ENCODE peak calls at places on chromosomes 2 and 18, in ten cellular contexts. One of them, this sample, is unnamed.

GRCh38 chr18:40109251-40110049 is 1845.6 kb upstream of the PIK3C3 start:
- DNase-seq in CD8-positive, alpha-beta memory T cell: no peak
- DNase-seq in GM23248: no peak
- DNase-seq in right atrium auricular region: no peak
- DNase-seq in spleen: no peak
- DNase-seq in PC-3: no peak
- DNase-seq in heart left ventricle: no peak
- DNase-seq in effector memory CD4-positive, alpha-beta T cell: no peak
- DNase-seq in IMR-90: no peak
- DNase-seq in colonic mucosa: no peak
- DNase-seq in this sample: no peak

GRCh38 chr2:8312861-8313768 is 368.7 kb upstream of the ID2 start:
- DNase-seq in CD8-positive, alpha-beta memory T cell: no peak
- DNase-seq in GM23248: peak; percentile 42
- DNase-seq in right atrium auricular region: no peak
- DNase-seq in spleen: no peak
- DNase-seq in PC-3: peak; percentile 74
- DNase-seq in heart left ventricle: no peak
- DNase-seq in effector memory CD4-positive, alpha-beta T cell: no peak
- DNase-seq in IMR-90: peak; percentile 11
- DNase-seq in colonic mucosa: peak; percentile 49
- DNase-seq in this sample: no peak

GRCh38 chr2:97701851-97702465 is 11.4 kb upstream of the ZAP70 start:
- DNase-seq in CD8-positive, alpha-beta memory T cell: no peak
- DNase-seq in GM23248: no peak
- DNase-seq in right atrium auricular region: peak; percentile 32
- DNase-seq in spleen: no peak
- DNase-seq in PC-3: no peak
- DNase-seq in heart left ventricle: no peak
- DNase-seq in effector memory CD4-positive, alpha-beta T cell: no peak
- DNase-seq in IMR-90: no peak
- DNase-seq in colonic mucosa: no peak
- DNase-seq in this sample: no peak

GRCh38 chr2:10668402-10669012 is 21.3 kb downstream of the NOL10 start:
- DNase-seq in CD8-positive, alpha-beta memory T cell: peak; percentile 47
- DNase-seq in GM23248: peak; percentile 67
- DNase-seq in right atrium auricular region: no peak
- DNase-seq in spleen: no peak
- DNase-seq in PC-3: peak; percentile 87
- DNase-seq in heart left ventricle: no peak
- DNase-seq in effector memory CD4-positive, alpha-beta T cell: no peak
- DNase-seq in IMR-90: peak; percentile 69
- DNase-seq in colonic mucosa: peak; percentile 49
- DNase-seq in this sample: peak; percentile 58

GRCh38 chr2:27798948-27799645 is 27.6 kb downstream of the MRPL33 start:
- DNase-seq in CD8-positive, alpha-beta memory T cell: no peak
- DNase-seq in GM23248: peak; percentile 100
- DNase-seq in right atrium auricular region: peak; percentile 93
- DNase-seq in spleen: no peak
- DNase-seq in PC-3: peak; percentile 99
- DNase-seq in heart left ventricle: peak; percentile 38
- DNase-seq in effector memory CD4-positive, alpha-beta T cell: no peak
- DNase-seq in IMR-90: peak; percentile 100
- DNase-seq in colonic mucosa: no peak
- DNase-seq in this sample: no peak

GRCh38 chr18:79912994-79913831 is 38.2 kb downstream of the SLC66A2 start:
- DNase-seq in CD8-positive, alpha-beta memory T cell: no peak
- DNase-seq in GM23248: no peak
- DNase-seq in right atrium auricular region: peak; percentile 52
- DNase-seq in spleen: peak; percentile 65
- DNase-seq in PC-3: no peak
- DNase-seq in heart left ventricle: no peak
- DNase-seq in effector memory CD4-positive, alpha-beta T cell: no peak
- DNase-seq in IMR-90: no peak
- DNase-seq in colonic mucosa: no peak
- DNase-seq in this sample: no peak

GRCh38 chr18:3649559-3650426 is 199.8 kb downstream of the TGIF1 start:
- DNase-seq in CD8-positive, alpha-beta memory T cell: no peak
- DNase-seq in GM23248: peak; percentile 73
- DNase-seq in right atrium auricular region: peak; percentile 79
- DNase-seq in spleen: no peak
- DNase-seq in PC-3: peak; percentile 67
- DNase-seq in heart left ventricle: no peak
- DNase-seq in effector memory CD4-positive, alpha-beta T cell: no peak
- DNase-seq in IMR-90: peak; percentile 83
- DNase-seq in colonic mucosa: no peak
- DNase-seq in this sample: no peak

GRCh38 chr2:26590439-26590838 is 50.7 kb downstream of the CIB4 start:
- DNase-seq in CD8-positive, alpha-beta memory T cell: no peak
- DNase-seq in GM23248: no peak
- DNase-seq in right atrium auricular region: no peak
- DNase-seq in spleen: peak; percentile 15
- DNase-seq in PC-3: no peak
- DNase-seq in heart left ventricle: no peak
- DNase-seq in effector memory CD4-positive, alpha-beta T cell: no peak
- DNase-seq in IMR-90: no peak
- DNase-seq in colonic mucosa: no peak
- DNase-seq in this sample: no peak

GRCh38 chr2:101140978-101141655 is 10.1 kb downstream of the TBC1D8 start:
- DNase-seq in CD8-positive, alpha-beta memory T cell: no peak
- DNase-seq in GM23248: no peak
- DNase-seq in right atrium auricular region: no peak
- DNase-seq in spleen: no peak
- DNase-seq in PC-3: peak; percentile 70
- DNase-seq in heart left ventricle: no peak
- DNase-seq in effector memory CD4-positive, alpha-beta T cell: no peak
- DNase-seq in IMR-90: peak; percentile 9
- DNase-seq in colonic mucosa: no peak
- DNase-seq in this sample: no peak

GRCh38 chr2:231347081-231347480 is 48.4 kb upstream of the B3GNT7 start:
- DNase-seq in CD8-positive, alpha-beta memory T cell: no peak
- DNase-seq in GM23248: no peak
- DNase-seq in right atrium auricular region: no peak
- DNase-seq in spleen: no peak
- DNase-seq in PC-3: no peak
- DNase-seq in heart left ventricle: no peak
- DNase-seq in effector memory CD4-positive, alpha-beta T cell: no peak
- DNase-seq in IMR-90: no peak
- DNase-seq in colonic mucosa: no peak
- DNase-seq in this sample: no peak

GRCh38 chr2:184644685-184645084 is 46.4 kb downstream of the ZNF804A start:
- DNase-seq in CD8-positive, alpha-beta memory T cell: no peak
- DNase-seq in GM23248: peak; percentile 34
- DNase-seq in right atrium auricular region: no peak
- DNase-seq in spleen: no peak
- DNase-seq in PC-3: peak; percentile 29
- DNase-seq in heart left ventricle: no peak
- DNase-seq in effector memory CD4-positive, alpha-beta T cell: no peak
- DNase-seq in IMR-90: peak; percentile 32
- DNase-seq in colonic mucosa: no peak
- DNase-seq in this sample: no peak

GRCh38 chr2:236535024-236535423 is 34.6 kb upstream of the ACKR3 start:
- DNase-seq in CD8-positive, alpha-beta memory T cell: no peak
- DNase-seq in GM23248: peak; percentile 38
- DNase-seq in right atrium auricular region: no peak
- DNase-seq in spleen: no peak
- DNase-seq in PC-3: peak; percentile 56
- DNase-seq in heart left ventricle: no peak
- DNase-seq in effector memory CD4-positive, alpha-beta T cell: no peak
- DNase-seq in IMR-90: peak; percentile 8
- DNase-seq in colonic mucosa: no peak
- DNase-seq in this sample: no peak

GRCh38 chr2:230614040-230614439 is 98.6 kb upstream of the CAB39 start:
- DNase-seq in CD8-positive, alpha-beta memory T cell: no peak
- DNase-seq in GM23248: no peak
- DNase-seq in right atrium auricular region: no peak
- DNase-seq in spleen: no peak
- DNase-seq in PC-3: peak; percentile 8
- DNase-seq in heart left ventricle: no peak
- DNase-seq in effector memory CD4-positive, alpha-beta T cell: no peak
- DNase-seq in IMR-90: no peak
- DNase-seq in colonic mucosa: no peak
- DNase-seq in this sample: no peak

GRCh38 chr2:218960196-218961165 is 1.0 kb downstream of the CDK5R2 start:
- DNase-seq in CD8-positive, alpha-beta memory T cell: no peak
- DNase-seq in GM23248: no peak
- DNase-seq in right atrium auricular region: no peak
- DNase-seq in spleen: no peak
- DNase-seq in PC-3: no peak
- DNase-seq in heart left ventricle: no peak
- DNase-seq in effector memory CD4-positive, alpha-beta T cell: no peak
- DNase-seq in IMR-90: no peak
- DNase-seq in colonic mucosa: no peak
- DNase-seq in this sample: no peak

GRCh38 chr2:175275499-175275898 is 94.0 kb upstream of the ATP5MC3 start:
- DNase-seq in CD8-positive, alpha-beta memory T cell: no peak
- DNase-seq in GM23248: no peak
- DNase-seq in right atrium auricular region: no peak
- DNase-seq in spleen: no peak
- DNase-seq in PC-3: no peak
- DNase-seq in heart left ventricle: no peak
- DNase-seq in effector memory CD4-positive, alpha-beta T cell: no peak
- DNase-seq in IMR-90: no peak
- DNase-seq in colonic mucosa: no peak
- DNase-seq in this sample: no peak
- H3K27me3 ChIP-seq in CD8-positive, alpha-beta memory T cell: no peaks in the 10 kb centered on the region
- H3K27me3 ChIP-seq in GM23248: peaks cover 26% of the 10 kb centered on the region
- H3K27me3 ChIP-seq in right atrium auricular region: no peaks in the 10 kb centered on the region
- H3K27me3 ChIP-seq in spleen: no peaks in the 10 kb centered on the region
- H3K27me3 ChIP-seq in PC-3: peaks cover 70% of the 10 kb centered on the region
- H3K27me3 ChIP-seq in heart left ventricle: peaks cover 3% of the 10 kb centered on the region
- H3K27me3 ChIP-seq in effector memory CD4-positive, alpha-beta T cell: no peaks in the 10 kb centered on the region
- H3K27me3 ChIP-seq in IMR-90: peaks cover 2% of the 10 kb centered on the region
- H3K27me3 ChIP-seq in colonic mucosa: no peaks in the 10 kb centered on the region
- H3K27me3 ChIP-seq in this sample: no peaks in the 10 kb centered on the region

DNA sequence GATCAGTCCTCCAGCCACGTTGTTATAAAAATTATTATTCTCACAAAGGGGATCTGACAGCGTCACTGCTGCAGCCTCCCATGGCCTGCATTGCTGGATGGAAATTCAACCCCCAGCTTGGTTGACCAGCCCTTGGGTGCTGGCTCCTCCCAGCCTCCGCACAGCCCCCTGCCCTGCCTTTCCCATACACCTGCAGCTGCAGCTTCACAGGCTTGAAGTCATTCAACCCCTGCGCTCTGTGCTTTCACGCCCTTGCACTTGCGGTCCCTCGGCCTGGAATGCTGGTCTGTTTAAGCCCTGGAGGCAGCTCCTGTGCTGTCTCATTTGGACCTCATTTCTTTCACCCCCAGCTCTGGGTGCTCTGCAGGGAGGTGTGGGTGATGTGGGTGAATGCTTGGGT is 861 bp upstream of the CD8A start:
- DNase-seq in CD8-positive, alpha-beta memory T cell: no peak
- DNase-seq in GM23248: no peak
- DNase-seq in right atrium auricular region: no peak
- DNase-seq in spleen: peak; percentile 77
- DNase-seq in PC-3: no peak
- DNase-seq in heart left ventricle: no peak
- DNase-seq in effector memory CD4-positive, alpha-beta T cell: no peak
- DNase-seq in IMR-90: no peak
- DNase-seq in colonic mucosa: no peak
- DNase-seq in this sample: no peak
- H3K27me3 ChIP-seq in CD8-positive, alpha-beta memory T cell: peaks cover 3% of the 10 kb centered on the region
- H3K27me3 ChIP-seq in GM23248: peaks cover 67% of the 10 kb centered on the region
- H3K27me3 ChIP-seq in right atrium auricular region: peaks cover 3% of the 10 kb centered on the region
- H3K27me3 ChIP-seq in spleen: peaks cover 44% of the 10 kb centered on the region
- H3K27me3 ChIP-seq in PC-3: peaks cover 18% of the 10 kb centered on the region
- H3K27me3 ChIP-seq in heart left ventricle: peaks cover 53% of the 10 kb centered on the region
- H3K27me3 ChIP-seq in effector memory CD4-positive, alpha-beta T cell: peaks cover 32% of the 10 kb centered on the region
- H3K27me3 ChIP-seq in IMR-90: peaks cover 76% of the 10 kb centered on the region
- H3K27me3 ChIP-seq in colonic mucosa: peaks cover 50% of the 10 kb centered on the region
- H3K27me3 ChIP-seq in this sample: peaks cover 24% of the 10 kb centered on the region

DNA sequence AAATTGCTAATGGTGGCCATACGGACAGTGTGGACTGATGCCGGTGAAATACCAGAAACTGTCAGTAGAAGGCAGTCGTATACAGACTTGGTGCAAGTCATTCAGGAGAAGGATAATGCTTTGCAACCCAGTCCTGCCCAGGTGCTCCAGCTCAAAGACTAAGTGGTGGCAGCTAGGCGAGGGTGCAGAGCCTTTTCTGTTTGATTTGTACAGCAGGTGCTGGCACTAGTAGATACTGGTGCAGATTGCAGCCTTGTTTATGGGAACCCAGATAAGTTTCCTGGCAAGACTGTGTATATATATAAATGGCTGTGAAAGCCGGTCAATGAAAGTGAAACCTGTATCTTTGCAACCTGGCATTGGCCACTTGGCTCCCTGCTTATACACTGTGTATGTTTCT is 208.3 kb upstream of the SYT4 start:
- DNase-seq in CD8-positive, alpha-beta memory T cell: no peak
- DNase-seq in GM23248: peak; percentile 1
- DNase-seq in right atrium auricular region: no peak
- DNase-seq in spleen: no peak
- DNase-seq in PC-3: no peak
- DNase-seq in heart left ventricle: no peak
- DNase-seq in effector memory CD4-positive, alpha-beta T cell: no peak
- DNase-seq in IMR-90: no peak
- DNase-seq in colonic mucosa: no peak
- DNase-seq in this sample: no peak
- H3K27me3 ChIP-seq in CD8-positive, alpha-beta memory T cell: no peaks in the 10 kb centered on the region
- H3K27me3 ChIP-seq in GM23248: no peaks in the 10 kb centered on the region
- H3K27me3 ChIP-seq in right atrium auricular region: no peaks in the 10 kb centered on the region
- H3K27me3 ChIP-seq in spleen: no peaks in the 10 kb centered on the region
- H3K27me3 ChIP-seq in PC-3: no peaks in the 10 kb centered on the region
- H3K27me3 ChIP-seq in heart left ventricle: no peaks in the 10 kb centered on the region
- H3K27me3 ChIP-seq in effector memory CD4-positive, alpha-beta T cell: no peaks in the 10 kb centered on the region
- H3K27me3 ChIP-seq in IMR-90: no peaks in the 10 kb centered on the region
- H3K27me3 ChIP-seq in colonic mucosa: no peaks in the 10 kb centered on the region
- H3K27me3 ChIP-seq in this sample: no peaks in the 10 kb centered on the region

GRCh38 chr2:226796012-226796839 is 3.4 kb downstream of the IRS1 start:
- DNase-seq in CD8-positive, alpha-beta memory T cell: no peak
- DNase-seq in GM23248: peak; percentile 58
- DNase-seq in right atrium auricular region: no peak
- DNase-seq in spleen: peak; percentile 78
- DNase-seq in PC-3: peak; percentile 33
- DNase-seq in heart left ventricle: no peak
- DNase-seq in effector memory CD4-positive, alpha-beta T cell: no peak
- DNase-seq in IMR-90: peak; percentile 14
- DNase-seq in colonic mucosa: no peak
- DNase-seq in this sample: no peak
- H3K27me3 ChIP-seq in CD8-positive, alpha-beta memory T cell: no peaks in the 10 kb centered on the region
- H3K27me3 ChIP-seq in GM23248: no peaks in the 10 kb centered on the region
- H3K27me3 ChIP-seq in right atrium auricular region: no peaks in the 10 kb centered on the region
- H3K27me3 ChIP-seq in spleen: peaks cover 20% of the 10 kb centered on the region
- H3K27me3 ChIP-seq in PC-3: no peaks in the 10 kb centered on the region
- H3K27me3 ChIP-seq in heart left ventricle: no peaks in the 10 kb centered on the region
- H3K27me3 ChIP-seq in effector memory CD4-positive, alpha-beta T cell: no peaks in the 10 kb centered on the region
- H3K27me3 ChIP-seq in IMR-90: no peaks in the 10 kb centered on the region
- H3K27me3 ChIP-seq in colonic mucosa: no peaks in the 10 kb centered on the region
- H3K27me3 ChIP-seq in this sample: no peaks in the 10 kb centered on the region

This sample was measured in naive thymus-derived CD4-positive, alpha-beta T cell.